ENCODE peak calls at places on chromosomes 5 and 9, in six cellular contexts. V is H54, J is cardiac muscle cell, U is hypothalamus, G is anterior cingulate cortex, Z is NCI-H774. X is an unnamed sample.

GRCh38 chr5:10328323-10328722 is 20.6 kb upstream of the CMBL start:
- DNase-seq in U (no peak), G (no peak), Z (no peak), V (no peak), J (no peak), X (no peak)

GRCh38 chr5:32462618-32463017 is 18.1 kb upstream of the ZFR start:
- DNase-seq in G (no peak), Z (no peak), U (no peak), V (peak), J (no peak), X (no peak)

GRCh38 chr9:135632823-135633222 is 6.5 kb downstream of the GLT6D1 start:
- DNase-seq in G (no peak), U (no peak), J (no peak), V (no peak), Z (no peak), X (no peak)

GRCh38 chr5:54403121-54403520 is 52.4 kb upstream of the HSPB3 start:
- DNase-seq in G (no peak), V (no peak), Z (no peak), U (no peak), J (no peak), X (no peak)

GRCh38 chr5:10706326-10706725 is 54.7 kb downstream of the DAP start:
- DNase-seq in J (no peak), Z (no peak), G (no peak), V (no peak), U (no peak), X (no peak)

GRCh38 chr9:9499546-9499945 is 1113.3 kb downstream of the PTPRD start:
- DNase-seq in J (no peak), G (no peak), V (no peak), U (no peak), Z (no peak), X (no peak)

GRCh38 chr9:121299125-121299466 is 31.1 kb downstream of the GSN start:
- DNase-seq in G (no peak), Z (no peak), U (no peak), J (no peak), V (no peak), X (no peak)

GRCh38 chr9:22829236-22829635 is 382.6 kb downstream of the DMRTA1 start:
- DNase-seq in G (no peak), U (no peak), Z (no peak), J (no peak), V (no peak), X (no peak)

GRCh38 chr5:82276800-82277612 is 1.1 kb downstream of the RPS23 start:
- DNase-seq in G (no peak), J (no peak), U (no peak), Z (no peak), V (no peak), X (no peak)

GRCh38 chr5:41115281-41115680 is 44.1 kb upstream of the MROH2B start:
- DNase-seq in G (no peak), J (peak), Z (no peak), U (no peak), V (no peak), X (no peak)

GRCh38 chr5:6718161-6718681 is 5.0 kb downstream of the TENT4A start:
- DNase-seq in Z (no peak), G (no peak), V (no peak), U (no peak), J (no peak), X (no peak)

GRCh38 chr9:134438204-134438788 is 112.0 kb downstream of the RXRA start:
- DNase-seq in G (no peak), V (no peak), J (no peak), Z (no peak), U (peak), X (no peak)

GRCh38 chr9:25964239-25964638 is 286.0 kb upstream of the TUSC1 start:
- DNase-seq in G (peak), V (peak), J (peak), U (no peak), Z (peak), X (no peak)

GRCh38 chr9:123081824-123082223 is 48.4 kb downstream of the GPR21 start:
- DNase-seq in J (peak), Z (peak), G (no peak), U (no peak), V (no peak), X (no peak)

GRCh38 chr5:99088309-99088708 is 159.5 kb upstream of the CHD1 start:
- DNase-seq in V (peak), G (no peak), Z (no peak), U (no peak), J (no peak), X (no peak)

GRCh38 chr9:38638881-38639576 is 18.6 kb upstream of the ANKRD18A start:
- DNase-seq in Z (no peak), V (no peak), U (no peak), G (no peak), J (no peak), X (no peak)

GRCh38 chr5:129591508-129592160 is 131.5 kb downstream of the ADAMTS19 start:
- DNase-seq in Z (no peak), G (no peak), U (no peak), J (no peak), V (no peak), X (no peak)

GRCh38 chr5:19564036-19564435 is 424.0 kb downstream of the CDH18 start:
- DNase-seq in G (no peak), Z (no peak), U (no peak), V (no peak), J (no peak), X (no peak)

GRCh38 chr5:80125962-80126480 is 90.9 kb downstream of the THBS4 start:
- DNase-seq in J (peak), Z (no peak), G (no peak), V (peak), U (no peak), X (no peak)

GRCh38 chr5:141383345-141383744 is 803 bp downstream of the PCDHGA7 start:
- DNase-seq in G (no peak), U (no peak), V (no peak), J (no peak), Z (no peak), X (no peak)

GRCh38 chr5:130068988-130069387 is 164.7 kb downstream of the CHSY3 start:
- DNase-seq in U (no peak), Z (no peak), J (no peak), G (no peak), V (no peak), X (no peak)

GRCh38 chr5:16616536-16617271 is at the start of gene RETREG1:
- DNase-seq in V (peak), G (peak), J (peak), Z (peak), U (peak), X (peak)

GRCh38 chr5:118698774-118699173 is 289.6 kb downstream of the DTWD2 start:
- DNase-seq in J (no peak), G (no peak), U (no peak), Z (no peak), V (no peak), X (no peak)

GRCh38 chr9:120477534-120478001 is 102.4 kb downstream of the CDK5RAP2 start:
- DNase-seq in V (peak), G (peak), J (peak), U (peak), Z (peak), X (peak)

GRCh38 chr9:82242285-82242963 is 253.9 kb downstream of the SPATA31D1 start:
- DNase-seq in G (no peak), J (no peak), V (no peak), Z (no peak), U (no peak), X (no peak)

GRCh38 chr9:73116880-73117279 is 34.8 kb upstream of the ANXA1 start:
- DNase-seq in J (no peak), V (no peak), Z (no peak), G (no peak), U (no peak), X (no peak)

GRCh38 chr5:61245936-61246335 is 83.7 kb upstream of the SMIM15 start:
- DNase-seq in V (peak), G (no peak), J (no peak), U (no peak), Z (peak), X (peak)

GRCh38 chr5:148202531-148203092 is at the start of gene SPINK6:
- DNase-seq in V (no peak), G (no peak), Z (no peak), U (no peak), J (no peak), X (no peak)

X was measured in transverse colon.